ENCODE peak calls at places on chromosome 1, in five cellular contexts. D is hepatocyte, X is cardiac fibroblast, K is kidney, I is HFF-Myc. C is an unnamed sample.

GRCh38 chr1:230215049-230215448 is 148.0 kb downstream of the GALNT2 start:
- DNase-seq in D (peak), X (peak), K (no peak), I (no peak), C (peak)

GRCh38 chr1:245946905-245947304 is 560.2 kb downstream of the SMYD3 start:
- DNase-seq in D (no peak), X (peak), K (peak), I (no peak), C (no peak)

GRCh38 chr1:166139735-166140134 is 27.1 kb downstream of the FAM78B start:
- DNase-seq in D (no peak), X (no peak), K (no peak), I (no peak), C (no peak)

GRCh38 chr1:107491582-107491981 is 350.7 kb downstream of the NTNG1 start:
- DNase-seq in D (no peak), X (no peak), K (no peak), I (no peak), C (no peak)

GRCh38 chr1:18631496-18632217 is 1.0 kb downstream of the PAX7 start:
- DNase-seq in D (no peak), X (no peak), K (no peak), I (no peak), C (no peak)

GRCh38 chr1:161826478-161826877 is 60.4 kb downstream of the ATF6 start:
- DNase-seq in D (no peak), X (no peak), K (no peak), I (no peak), C (no peak)

GRCh38 chr1:186617860-186618780 is 62.1 kb downstream of the PTGS2 start:
- DNase-seq in D (no peak), X (peak), K (no peak), I (no peak), C (peak)

GRCh38 chr1:220880726-220881506 is 1.7 kb downstream of the HLX start:
- DNase-seq in D (peak), X (peak), K (peak), I (no peak), C (no peak)

GRCh38 chr1:28208818-28209441 is 23.9 kb downstream of the DNAJC8 start:
- DNase-seq in D (peak), X (peak), K (no peak), I (peak), C (peak)

GRCh38 chr1:54297596-54298283 is 97.8 kb downstream of the MRPL37 start:
- DNase-seq in D (no peak), X (no peak), K (peak), I (no peak), C (no peak)

GRCh38 chr1:161902146-161902545 is 121.5 kb downstream of the OLFML2B start:
- DNase-seq in D (no peak), X (no peak), K (no peak), I (no peak), C (no peak)

GRCh38 chr1:970242-970972 is 4.1 kb downstream of the PLEKHN1 start:
- DNase-seq in D (no peak), X (no peak), K (no peak), I (no peak), C (no peak)

GRCh38 chr1:201945157-201945556 is 1.2 kb downstream of the LMOD1 start:
- DNase-seq in D (no peak), X (no peak), K (no peak), I (no peak), C (no peak)

GRCh38 chr1:7752512-7753417 is 18.3 kb upstream of the VAMP3 start:
- DNase-seq in D (peak), X (peak), K (no peak), I (peak), C (peak)

GRCh38 chr1:210250665-210250997 is 18.0 kb downstream of the SERTAD4 start:
- DNase-seq in D (peak), X (peak), K (no peak), I (no peak), C (no peak)

GRCh38 chr1:224592636-224593579 is 23.2 kb upstream of the CNIH3 start:
- DNase-seq in D (peak), X (peak), K (no peak), I (peak), C (peak)

GRCh38 chr1:186218661-186219352 is 156.2 kb downstream of the TPR start:
- DNase-seq in D (no peak), X (no peak), K (no peak), I (no peak), C (no peak)

GRCh38 chr1:168763031-168763430 is 34.0 kb upstream of the DPT start:
- DNase-seq in D (no peak), X (no peak), K (no peak), I (no peak), C (no peak)

GRCh38 chr1:169741666-169742394 is 8.0 kb upstream of the SELE start:
- DNase-seq in D (peak), X (peak), K (no peak), I (peak), C (peak)

GRCh38 chr1:119338757-119339156 is 29.8 kb upstream of the HAO2 start:
- DNase-seq in D (no peak), X (no peak), K (no peak), I (no peak), C (no peak)

GRCh38 chr1:14366361-14367018 is 232.0 kb upstream of the KAZN start:
- DNase-seq in D (peak), X (peak), K (no peak), I (no peak), C (no peak)

GRCh38 chr1:151991663-151992344 is 1.9 kb downstream of the S100A10 start:
- DNase-seq in D (no peak), X (peak), K (no peak), I (no peak), C (no peak)

GRCh38 chr1:151992345-151993083 is 1.1 kb downstream of the S100A10 start:
- DNase-seq in D (peak), X (peak), K (peak), I (peak), C (peak)

GRCh38 chr1:151990058-151990855 is 3.4 kb downstream of the S100A10 start:
- DNase-seq in D (no peak), X (no peak), K (no peak), I (no peak), C (no peak)

GRCh38 chr1:151989131-151989868 is 4.4 kb downstream of the S100A10 start:
- DNase-seq in D (peak), X (peak), K (peak), I (peak), C (no peak)

GRCh38 chr1:151990856-151991198 is 2.8 kb downstream of the S100A10 start:
- DNase-seq in D (peak), X (peak), K (no peak), I (no peak), C (no peak)
- H3K4me3 ChIP-seq in D (peak), X (peak), K (no peak), I (peak), C (no peak)

GRCh38 chr1:211518330-211519289 is 26.6 kb upstream of the RD3 start:
- DNase-seq in D (no peak), X (no peak), K (no peak), I (no peak), C (no peak)

GRCh38 chr1:211522804-211523203 is 30.8 kb upstream of the RD3 start:
- DNase-seq in D (no peak), X (no peak), K (no peak), I (no peak), C (no peak)

GRCh38 chr1:211521102-211521815 is 29.3 kb upstream of the RD3 start:
- DNase-seq in D (no peak), X (no peak), K (no peak), I (no peak), C (no peak)

GRCh38 chr1:211519602-211520001 is 27.6 kb upstream of the RD3 start:
- DNase-seq in D (no peak), X (no peak), K (no peak), I (no peak), C (no peak)

GRCh38 chr1:211520641-211521040 is 28.7 kb upstream of the RD3 start:
- DNase-seq in D (no peak), X (peak), K (no peak), I (no peak), C (no peak)
- TF ChIP-seq CTCF in D (no peak), X (no peak), K (no peak), I (no peak), C (peak)

DNA sequence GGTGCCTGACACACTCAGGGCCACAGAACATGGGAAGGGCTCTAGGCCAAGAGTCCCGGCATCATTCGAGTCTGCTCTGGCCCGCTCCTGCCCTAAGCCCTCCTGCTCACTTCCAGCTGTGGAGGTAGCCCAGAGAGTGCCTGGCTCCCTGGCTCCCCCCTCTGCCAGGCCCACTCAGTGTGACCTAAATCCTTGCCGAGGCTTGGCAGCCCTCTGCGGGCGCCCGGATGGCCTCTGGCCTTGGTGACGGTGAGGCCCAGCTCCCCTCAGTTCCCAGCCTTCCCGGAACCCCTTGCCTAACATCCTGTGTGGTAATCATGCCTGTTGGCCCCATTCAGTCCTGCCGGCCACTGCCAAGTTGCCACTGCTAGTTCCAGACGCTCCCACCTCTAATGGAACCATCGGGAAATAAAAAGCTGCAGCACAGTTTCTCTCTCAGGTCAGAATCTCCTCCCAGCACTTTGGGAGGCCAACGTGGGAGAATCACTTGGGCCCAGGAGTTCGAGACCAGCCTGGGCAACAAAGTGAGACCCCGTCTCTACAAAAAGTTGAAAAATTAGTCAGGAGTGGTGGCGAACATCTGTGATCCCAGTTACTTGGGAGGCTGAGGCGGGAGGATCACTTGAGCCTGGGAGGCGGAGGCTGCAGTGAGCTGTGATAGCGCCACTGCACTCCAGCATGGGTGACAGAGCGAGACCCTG is 1.2 kb upstream of the H6PD start:
- DNase-seq in D (peak), X (peak), K (peak), I (no peak), C (peak)
- H3K4me3 ChIP-seq in D (no peak), X (no peak), K (no peak), I (no peak), C (no peak)

DNA sequence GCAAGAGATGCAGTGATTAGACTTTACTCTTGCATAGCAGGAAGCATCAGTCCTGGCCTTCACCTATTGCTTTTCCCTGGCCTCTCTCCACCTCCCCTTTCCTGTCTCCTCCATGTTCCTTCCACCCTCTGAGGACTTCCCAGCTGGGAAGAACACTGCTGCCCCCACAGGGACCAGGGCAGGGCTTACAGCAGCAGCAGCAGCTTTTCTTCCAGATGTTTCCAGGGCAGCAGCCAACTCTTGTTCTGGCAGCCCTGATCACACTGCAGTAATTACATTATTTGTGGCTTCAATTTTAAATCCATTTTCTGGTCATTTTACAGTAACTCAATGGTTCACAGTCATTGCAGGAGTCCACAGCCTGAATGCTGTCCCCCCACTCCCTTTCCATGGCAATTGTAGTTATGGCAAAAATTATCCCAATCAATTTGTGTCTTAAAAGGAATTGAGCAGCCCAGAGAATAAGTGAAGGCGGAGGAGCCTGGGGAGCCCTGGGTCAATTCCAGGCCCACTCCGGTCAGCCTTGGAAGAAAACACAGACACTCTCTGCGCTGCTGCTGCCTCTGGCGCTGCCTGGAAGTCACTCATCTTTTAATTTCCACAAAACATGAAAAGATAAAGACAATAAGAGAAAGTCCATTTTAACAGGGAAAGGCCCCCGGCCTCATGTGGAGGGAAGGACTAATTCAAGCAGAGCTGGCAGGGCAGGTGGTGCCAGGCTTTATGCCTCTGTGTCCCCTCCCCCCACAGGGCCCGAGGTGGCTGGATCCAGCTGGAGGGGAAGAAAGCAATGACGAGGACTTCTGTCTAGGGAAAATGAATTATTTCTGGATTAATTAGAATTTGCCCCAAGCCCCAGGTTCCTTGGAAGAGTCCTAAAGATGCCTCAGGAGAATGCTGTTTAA is 148.5 kb downstream of the GRIK3 start:
- DNase-seq in D (no peak), X (no peak), K (no peak), I (no peak), C (no peak)
- TF ChIP-seq CTCF in D (no peak), X (no peak), K (no peak), I (no peak), C (no peak)

GRCh38 chr1:179293340-179294327 is at the start of gene SOAT1:
- DNase-seq in D (peak), X (peak), K (peak), I (peak), C (peak)

GRCh38 chr1:179296356-179296755 is 2.8 kb downstream of the SOAT1 start:
- DNase-seq in D (no peak), X (no peak), K (no peak), I (no peak), C (no peak)

GRCh38 chr1:179298952-179299351 is 5.4 kb downstream of the SOAT1 start:
- DNase-seq in D (no peak), X (no peak), K (no peak), I (no peak), C (no peak)

GRCh38 chr1:179296831-179297377 is 3.3 kb downstream of the SOAT1 start:
- DNase-seq in D (no peak), X (no peak), K (no peak), I (no peak), C (no peak)

GRCh38 chr1:179295356-179295755 is 1.8 kb downstream of the SOAT1 start:
- DNase-seq in D (no peak), X (no peak), K (no peak), I (no peak), C (no peak)
- H3K4me3 ChIP-seq in D (peak), X (peak), K (peak), I (peak), C (no peak)

GRCh38 chr1:204834329-204834728 is 36.3 kb upstream of the NFASC start:
- DNase-seq in D (no peak), X (no peak), K (no peak), I (no peak), C (no peak)

GRCh38 chr1:204829133-204829532 is 41.5 kb upstream of the NFASC start:
- DNase-seq in D (no peak), X (no peak), K (peak), I (no peak), C (no peak)

GRCh38 chr1:204826970-204827369 is 43.7 kb upstream of the NFASC start:
- DNase-seq in D (peak), X (peak), K (no peak), I (no peak), C (no peak)

GRCh38 chr1:204830671-204831585 is 39.7 kb upstream of the NFASC start:
- DNase-seq in D (no peak), X (no peak), K (no peak), I (no peak), C (no peak)

GRCh38 chr1:204828352-204828850 is 42.3 kb upstream of the NFASC start:
- DNase-seq in D (peak), X (peak), K (peak), I (no peak), C (no peak)
- TF ChIP-seq CTCF in D (no peak), X (no peak), K (peak), I (no peak), C (no peak)

GRCh38 chr1:24149854-24150227 is 6.9 kb upstream of the IL22RA1 start:
- DNase-seq in D (peak), X (peak), K (no peak), I (no peak), C (peak)

GRCh38 chr1:24152631-24153494 is 9.9 kb upstream of the IL22RA1 start:
- DNase-seq in D (no peak), X (no peak), K (peak), I (no peak), C (no peak)

GRCh38 chr1:24147194-24147593 is 4.3 kb upstream of the IL22RA1 start:
- DNase-seq in D (no peak), X (no peak), K (no peak), I (no peak), C (no peak)

GRCh38 chr1:24151175-24151533 is 8.2 kb upstream of the IL22RA1 start:
- DNase-seq in D (peak), X (no peak), K (no peak), I (no peak), C (no peak)

DNA sequence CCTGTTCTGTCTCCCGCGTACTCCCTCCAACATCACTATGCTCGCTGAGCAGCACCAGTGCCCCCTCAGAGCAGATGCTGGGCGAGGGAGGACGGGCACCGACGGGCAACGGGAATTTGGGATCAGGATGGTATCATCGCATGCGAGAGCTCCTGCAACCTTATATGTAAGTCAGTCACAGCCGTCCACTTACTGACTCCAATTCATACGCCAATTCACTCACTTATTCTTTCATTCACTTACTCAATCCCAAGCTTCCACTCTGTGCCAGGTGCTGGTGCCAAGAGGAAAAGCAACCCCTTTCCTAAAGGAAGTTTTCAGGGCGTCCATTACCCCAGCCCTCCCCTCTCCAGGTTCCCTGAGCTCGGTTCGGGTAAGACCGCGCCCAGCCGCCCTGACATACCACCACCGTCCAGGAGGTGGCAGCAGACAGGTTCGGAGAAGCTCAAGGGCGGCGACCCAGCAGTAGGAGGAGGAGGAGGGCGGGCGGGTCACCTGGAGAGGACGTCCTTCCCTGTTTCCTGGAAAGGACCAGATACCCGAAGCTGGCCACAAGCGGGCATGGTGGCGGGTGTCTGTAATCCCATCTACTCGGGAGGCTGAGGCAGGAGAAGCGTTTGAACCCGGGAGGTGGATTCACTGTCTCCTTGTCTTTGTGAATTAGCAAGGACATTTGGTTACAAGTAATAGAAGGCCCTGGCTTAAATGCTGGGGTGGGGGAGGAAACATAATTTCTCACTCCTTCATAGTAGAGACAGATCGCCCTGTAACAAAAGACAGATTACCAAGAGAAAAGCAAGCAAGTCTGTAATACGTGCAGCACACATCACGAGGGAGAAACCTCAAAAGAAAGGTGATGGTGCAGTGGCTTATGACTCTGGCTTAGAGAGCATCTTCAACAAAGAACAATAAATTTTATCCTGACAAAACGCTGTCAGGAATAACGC is 7.6 kb upstream of the IL22RA1 start:
- DNase-seq in D (peak), X (peak), K (peak), I (peak), C (peak)
- H3K4me3 ChIP-seq in D (peak), X (peak), K (peak), I (no peak), C (peak)

GRCh38 chr1:155313266-155313665 is 4.6 kb downstream of the FDPS start:
- DNase-seq in D (no peak), X (no peak), K (no peak), I (no peak), C (no peak)

GRCh38 chr1:155307247-155307740 is 1.4 kb upstream of the FDPS start:
- DNase-seq in D (peak), X (peak), K (no peak), I (no peak), C (no peak)

GRCh38 chr1:155308493-155309422 is at the start of gene FDPS:
- DNase-seq in D (peak), X (peak), K (peak), I (peak), C (peak)

GRCh38 chr1:155305881-155306391 is 2.7 kb upstream of the FDPS start:
- DNase-seq in D (no peak), X (peak), K (no peak), I (no peak), C (peak)

DNA sequence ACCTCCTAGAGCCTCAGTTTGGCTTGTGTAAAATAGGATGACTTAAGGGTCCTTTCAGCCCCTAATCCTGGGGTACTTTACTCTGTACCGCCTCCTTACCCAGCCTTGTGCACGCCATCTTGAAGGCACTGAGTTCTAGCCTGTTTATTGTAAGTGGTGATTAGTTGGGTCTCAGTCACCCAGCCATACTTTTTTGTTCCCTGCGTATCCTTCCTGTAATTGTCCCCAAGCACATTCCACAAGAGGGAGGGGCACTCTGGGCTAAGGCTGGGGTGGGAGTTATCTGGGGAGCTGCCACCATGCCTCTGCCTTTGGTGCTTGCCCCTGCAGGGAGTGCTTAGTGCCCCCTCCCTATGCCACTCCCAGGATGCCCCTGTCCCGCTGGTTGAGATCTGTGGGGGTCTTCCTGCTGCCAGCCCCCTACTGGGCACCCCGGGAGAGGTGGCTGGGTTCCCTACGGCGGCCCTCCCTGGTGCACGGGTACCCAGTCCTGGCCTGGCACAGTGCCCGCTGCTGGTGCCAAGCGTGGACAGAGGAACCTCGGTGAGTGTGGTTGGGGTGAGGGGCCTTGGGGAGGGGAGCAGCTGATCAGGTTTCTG is 856 bp downstream of the FDPS start:
- DNase-seq in D (peak), X (peak), K (peak), I (no peak), C (no peak)
- TF ChIP-seq CTCF in D (no peak), X (no peak), K (no peak), I (no peak), C (no peak)

C was measured in AG09309.